ENCODE peak calls at places on chromosomes 1 and 21, in six cellular contexts. One of them, this sample, is unnamed.

GRCh38 chr1:170891872-170892271 is 43.5 kb upstream of the MROH9 start:
- DNase-seq in GM12878: no peak
- DNase-seq in K562: no peak
- DNase-seq in GM23338: no peak
- DNase-seq in HepG2: no peak
- DNase-seq in H1: no peak
- DNase-seq in this sample: no peak

GRCh38 chr1:104801344-104801743 is 1051.6 kb downstream of the AMY1C start:
- DNase-seq in GM12878: no peak
- DNase-seq in K562: no peak
- DNase-seq in GM23338: no peak
- DNase-seq in HepG2: no peak
- DNase-seq in H1: no peak
- DNase-seq in this sample: no peak

GRCh38 chr1:8396912-8397406 is 79.0 kb downstream of the SLC45A1 start:
- DNase-seq in GM12878: peak; percentile 49
- DNase-seq in K562: no peak
- DNase-seq in GM23338: no peak
- DNase-seq in HepG2: peak; percentile 38
- DNase-seq in H1: no peak
- DNase-seq in this sample: no peak

GRCh38 chr1:162387226-162388082 is 5.9 kb downstream of the C1orf226 start:
- DNase-seq in GM12878: no peak
- DNase-seq in K562: no peak
- DNase-seq in GM23338: no peak
- DNase-seq in HepG2: no peak
- DNase-seq in H1: no peak
- DNase-seq in this sample: no peak

GRCh38 chr1:205294175-205294913 is 27.2 kb downstream of the NUAK2 start:
- DNase-seq in GM12878: no peak
- DNase-seq in K562: peak; percentile 57
- DNase-seq in GM23338: peak; percentile 85
- DNase-seq in HepG2: peak; percentile 89
- DNase-seq in H1: peak; percentile 85
- DNase-seq in this sample: peak; percentile 58

GRCh38 chr1:113042336-113043143 is 30.5 kb upstream of the LRIG2 start:
- DNase-seq in GM12878: no peak
- DNase-seq in K562: peak; percentile 86
- DNase-seq in GM23338: peak; percentile 97
- DNase-seq in HepG2: peak; percentile 68
- DNase-seq in H1: peak; percentile 96
- DNase-seq in this sample: peak; percentile 87

GRCh38 chr1:14055442-14056225 is 355.6 kb downstream of the PRDM2 start:
- DNase-seq in GM12878: no peak
- DNase-seq in K562: no peak
- DNase-seq in GM23338: no peak
- DNase-seq in HepG2: no peak
- DNase-seq in H1: no peak
- DNase-seq in this sample: no peak

GRCh38 chr1:55309786-55310516 is 94.8 kb upstream of the USP24 start:
- DNase-seq in GM12878: no peak
- DNase-seq in K562: no peak
- DNase-seq in GM23338: no peak
- DNase-seq in HepG2: no peak
- DNase-seq in H1: no peak
- DNase-seq in this sample: no peak

GRCh38 chr1:163022129-163022528 is 47.0 kb upstream of the RGS4 start:
- DNase-seq in GM12878: no peak
- DNase-seq in K562: no peak
- DNase-seq in GM23338: no peak
- DNase-seq in HepG2: no peak
- DNase-seq in H1: no peak
- DNase-seq in this sample: no peak

GRCh38 chr1:233673947-233674431 is 60.1 kb downstream of the KCNK1 start:
- DNase-seq in GM12878: no peak
- DNase-seq in K562: peak; percentile 41
- DNase-seq in GM23338: no peak
- DNase-seq in HepG2: no peak
- DNase-seq in H1: no peak
- DNase-seq in this sample: no peak

GRCh38 chr1:36968730-36969129 is 65.6 kb downstream of the GRIK3 start:
- DNase-seq in GM12878: no peak
- DNase-seq in K562: no peak
- DNase-seq in GM23338: no peak
- DNase-seq in HepG2: no peak
- DNase-seq in H1: no peak
- DNase-seq in this sample: no peak

GRCh38 chr1:21764615-21765423 is 18.1 kb downstream of the USP48 start:
- DNase-seq in GM12878: no peak
- DNase-seq in K562: no peak
- DNase-seq in GM23338: peak; percentile 63
- DNase-seq in HepG2: no peak
- DNase-seq in H1: no peak
- DNase-seq in this sample: no peak

GRCh38 chr21:33541105-33541711 is 709 bp downstream of the GART start:
- DNase-seq in GM12878: peak; percentile 13
- DNase-seq in K562: no peak
- DNase-seq in GM23338: peak; percentile 32
- DNase-seq in HepG2: peak; percentile 24
- DNase-seq in H1: no peak
- DNase-seq in this sample: no peak

GRCh38 chr21:9760398-9761074 is 760.8 kb upstream of the TPTE start:
- DNase-seq in GM12878: no peak
- DNase-seq in K562: no peak
- DNase-seq in GM23338: no peak
- DNase-seq in HepG2: no peak
- DNase-seq in H1: no peak
- DNase-seq in this sample: no peak

GRCh38 chr21:9759972-9760371 is 761.4 kb upstream of the TPTE start:
- DNase-seq in GM12878: no peak
- DNase-seq in K562: no peak
- DNase-seq in GM23338: no peak
- DNase-seq in HepG2: no peak
- DNase-seq in H1: no peak
- DNase-seq in this sample: no peak

GRCh38 chr21:9756677-9757076 is 764.7 kb upstream of the TPTE start:
- DNase-seq in GM12878: no peak
- DNase-seq in K562: no peak
- DNase-seq in GM23338: no peak
- DNase-seq in HepG2: no peak
- DNase-seq in H1: no peak
- DNase-seq in this sample: no peak

GRCh38 chr21:9758888-9759287 is 762.5 kb upstream of the TPTE start:
- DNase-seq in GM12878: no peak
- DNase-seq in K562: no peak
- DNase-seq in GM23338: no peak
- DNase-seq in HepG2: no peak
- DNase-seq in H1: no peak
- DNase-seq in this sample: no peak

DNA sequence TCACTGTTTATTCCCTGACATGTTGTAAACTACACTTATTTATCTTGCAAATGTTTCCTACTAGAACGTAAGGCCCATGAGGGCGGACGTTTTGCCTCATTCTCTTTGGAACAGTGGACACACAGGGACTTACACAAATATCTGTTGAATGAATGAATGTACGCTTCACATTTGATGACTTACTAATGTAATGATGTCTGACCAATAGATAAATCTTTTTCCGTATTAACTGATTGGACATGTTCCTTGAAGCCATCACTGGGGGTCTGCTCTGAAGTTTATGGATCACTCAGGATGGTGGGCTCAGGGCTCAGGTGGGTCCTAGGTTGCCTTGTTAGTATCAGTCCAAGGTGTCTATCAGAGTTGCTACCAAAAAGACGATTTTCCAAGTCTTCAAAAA is 763.2 kb upstream of the TPTE start:
- DNase-seq in GM12878: no peak
- DNase-seq in K562: no peak
- DNase-seq in GM23338: no peak
- DNase-seq in HepG2: no peak
- DNase-seq in H1: no peak
- DNase-seq in this sample: no peak
- TF ChIP-seq CREB1 in GM12878: no peak
- TF ChIP-seq CREB1 in K562: no peak
- TF ChIP-seq CREB1 in GM23338: no peak
- TF ChIP-seq CREB1 in HepG2: no peak
- TF ChIP-seq CREB1 in H1: no peak
- TF ChIP-seq CREB1 in this sample: no peak

GRCh38 chr1:201355471-201355870 is 22.0 kb downstream of the TNNT2 start:
- DNase-seq in GM12878: no peak
- DNase-seq in K562: no peak
- DNase-seq in GM23338: no peak
- DNase-seq in HepG2: no peak
- DNase-seq in H1: no peak
- DNase-seq in this sample: no peak

GRCh38 chr1:201356701-201357100 is 20.8 kb downstream of the TNNT2 start:
- DNase-seq in GM12878: no peak
- DNase-seq in K562: no peak
- DNase-seq in GM23338: no peak
- DNase-seq in HepG2: no peak
- DNase-seq in H1: no peak
- DNase-seq in this sample: no peak

GRCh38 chr1:201354901-201355295 is 22.6 kb downstream of the TNNT2 start:
- DNase-seq in GM12878: no peak
- DNase-seq in K562: no peak
- DNase-seq in GM23338: no peak
- DNase-seq in HepG2: no peak
- DNase-seq in H1: no peak
- DNase-seq in this sample: no peak

GRCh38 chr1:201357211-201357610 is 20.3 kb downstream of the TNNT2 start:
- DNase-seq in GM12878: no peak
- DNase-seq in K562: no peak
- DNase-seq in GM23338: no peak
- DNase-seq in HepG2: no peak
- DNase-seq in H1: no peak
- DNase-seq in this sample: no peak

GRCh38 chr1:201356236-201356635 is 21.2 kb downstream of the TNNT2 start:
- DNase-seq in GM12878: no peak
- DNase-seq in K562: no peak
- DNase-seq in GM23338: no peak
- DNase-seq in HepG2: no peak
- DNase-seq in H1: no peak
- DNase-seq in this sample: no peak
- TF ChIP-seq CREB1 in GM12878: no peak
- TF ChIP-seq CREB1 in K562: no peak
- TF ChIP-seq CREB1 in GM23338: no peak
- TF ChIP-seq CREB1 in HepG2: no peak
- TF ChIP-seq CREB1 in H1: no peak
- TF ChIP-seq CREB1 in this sample: no peak

GRCh38 chr1:24018611-24019580 is 38.8 kb upstream of the SRSF10 start:
- DNase-seq in GM12878: no peak
- DNase-seq in K562: peak; percentile 73
- DNase-seq in GM23338: peak; percentile 74
- DNase-seq in HepG2: peak; percentile 98
- DNase-seq in H1: peak; percentile 21
- DNase-seq in this sample: peak; percentile 60
- TF ChIP-seq CREB1 in GM12878: no peak
- TF ChIP-seq CREB1 in K562: no peak
- TF ChIP-seq CREB1 in GM23338: no peak
- TF ChIP-seq CREB1 in HepG2: no peak
- TF ChIP-seq CREB1 in H1: no peak
- TF ChIP-seq CREB1 in this sample: no peak

GRCh38 chr1:195188821-195189220 is 1419.4 kb downstream of the KCNT2 start:
- DNase-seq in GM12878: no peak
- DNase-seq in K562: no peak
- DNase-seq in GM23338: no peak
- DNase-seq in HepG2: no peak
- DNase-seq in H1: no peak
- DNase-seq in this sample: no peak
- TF ChIP-seq CREB1 in GM12878: no peak
- TF ChIP-seq CREB1 in K562: no peak
- TF ChIP-seq CREB1 in GM23338: no peak
- TF ChIP-seq CREB1 in HepG2: no peak
- TF ChIP-seq CREB1 in H1: no peak
- TF ChIP-seq CREB1 in this sample: no peak

GRCh38 chr21:41873426-41873825 is 5.7 kb downstream of the PRDM15 start:
- DNase-seq in GM12878: no peak
- DNase-seq in K562: no peak
- DNase-seq in GM23338: no peak
- DNase-seq in HepG2: no peak
- DNase-seq in H1: no peak
- DNase-seq in this sample: no peak
- TF ChIP-seq CREB1 in GM12878: no peak
- TF ChIP-seq CREB1 in K562: no peak
- TF ChIP-seq CREB1 in GM23338: no peak
- TF ChIP-seq CREB1 in HepG2: no peak
- TF ChIP-seq CREB1 in H1: no peak
- TF ChIP-seq CREB1 in this sample: no peak

DNA sequence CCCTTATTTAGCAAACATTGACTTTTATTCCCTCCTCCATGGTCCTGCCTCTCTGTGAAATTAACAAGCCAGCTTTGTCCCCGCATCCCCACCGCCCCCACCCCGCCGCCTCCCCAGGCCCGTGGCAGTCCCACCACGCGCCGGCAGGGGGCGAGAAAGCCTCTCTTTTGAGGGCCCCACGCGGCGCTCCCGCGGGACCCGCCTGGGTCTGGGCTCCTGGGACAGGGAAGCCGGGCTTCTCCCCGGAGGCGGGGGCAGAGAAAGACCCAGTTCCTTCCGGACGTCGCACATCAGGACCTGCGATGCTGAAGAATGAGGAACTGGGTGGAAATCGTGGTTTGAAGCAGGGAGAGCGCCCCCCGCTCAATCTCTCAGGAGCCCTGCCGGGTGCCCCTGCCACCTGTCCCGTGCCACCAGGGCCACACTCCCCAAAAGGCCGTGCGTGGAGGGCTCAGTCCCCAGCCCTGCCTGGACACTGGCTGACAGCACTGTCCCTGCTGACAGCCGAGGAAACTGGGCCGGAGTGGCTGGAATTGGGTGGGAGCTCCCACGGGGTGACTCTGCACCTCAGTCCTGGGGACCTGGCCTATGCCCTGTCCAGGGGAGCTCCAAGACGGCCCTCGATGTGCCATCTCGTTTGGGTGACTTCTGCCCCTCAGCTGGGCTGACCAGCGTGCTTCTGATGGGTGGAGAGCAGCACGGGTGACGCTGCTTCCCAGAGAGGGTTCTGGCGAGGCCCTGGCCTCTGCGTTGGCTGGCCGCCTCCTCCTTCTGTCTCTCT is 8.6 kb upstream of the ACTRT2 start:
- DNase-seq in GM12878: no peak
- DNase-seq in K562: peak; percentile 91
- DNase-seq in GM23338: peak; percentile 79
- DNase-seq in HepG2: peak; percentile 12
- DNase-seq in H1: peak; percentile 2
- DNase-seq in this sample: peak; percentile 77
- TF ChIP-seq CREB1 in GM12878: no peak
- TF ChIP-seq CREB1 in K562: no peak
- TF ChIP-seq CREB1 in GM23338: no peak
- TF ChIP-seq CREB1 in HepG2: no peak
- TF ChIP-seq CREB1 in H1: no peak
- TF ChIP-seq CREB1 in this sample: no peak

GRCh38 chr1:191490303-191490702 is 668.0 kb upstream of the RGS18 start:
- DNase-seq in GM12878: no peak
- DNase-seq in K562: no peak
- DNase-seq in GM23338: no peak
- DNase-seq in HepG2: no peak
- DNase-seq in H1: no peak
- DNase-seq in this sample: no peak
- TF ChIP-seq CREB1 in GM12878: no peak
- TF ChIP-seq CREB1 in K562: no peak
- TF ChIP-seq CREB1 in GM23338: no peak
- TF ChIP-seq CREB1 in HepG2: no peak
- TF ChIP-seq CREB1 in H1: no peak
- TF ChIP-seq CREB1 in this sample: no peak